ENCODE peak calls at places on chromosomes 13 and 19, in six cellular contexts. K is astrocyte, F is kidney epithelial cell, W is A673, A is breast epithelium, I is psoas muscle. S is an unnamed sample.
A peak's percentile ranks its signal among the peaks of the same experiment; 100 is the strongest.

GRCh38 chr13:72754111-72754510 is 26.4 kb downstream of the BORA start:
- DNase-seq in K (no peak), F (no peak), W (no peak), A (no peak), I (no peak), S (no peak)

GRCh38 chr19:35044317-35045117 is 3.0 kb downstream of the HPN start:
- DNase-seq in K (no peak), F (no peak), W (peak; percentile 65), A (no peak), I (peak; percentile 63), S (peak; percentile 68)

GRCh38 chr13:40933508-40933907 is 85.6 kb downstream of the ELF1 start:
- DNase-seq in K (no peak), F (no peak), W (no peak), A (no peak), I (no peak), S (no peak)

GRCh38 chr13:110949116-110949515 is 34.2 kb upstream of the ANKRD10 start:
- DNase-seq in K (no peak), F (no peak), W (no peak), A (no peak), I (no peak), S (no peak)

GRCh38 chr13:114140131-114140908 is 7.9 kb upstream of the RASA3 start:
- DNase-seq in K (no peak), F (no peak), W (no peak), A (no peak), I (no peak), S (no peak)

GRCh38 chr19:33569822-33570221 is 48.2 kb upstream of the PEPD start:
- DNase-seq in K (no peak), F (no peak), W (peak; percentile 10), A (no peak), I (no peak), S (no peak)

GRCh38 chr19:29587518-29587986 is 18.5 kb upstream of the POP4 start:
- DNase-seq in K (no peak), F (no peak), W (no peak), A (no peak), I (no peak), S (no peak)

GRCh38 chr19:14385492-14385891 is 4.2 kb downstream of the ADGRE5 start:
- DNase-seq in K (no peak), F (no peak), W (no peak), A (no peak), I (no peak), S (no peak)

GRCh38 chr13:32224916-32225315 is 90.2 kb downstream of the ZAR1L start:
- DNase-seq in K (peak; percentile 18), F (no peak), W (no peak), A (no peak), I (no peak), S (no peak)

GRCh38 chr13:63025741-63026140 is 1610.1 kb upstream of the PCDH20 start:
- DNase-seq in K (no peak), F (no peak), W (no peak), A (no peak), I (no peak), S (no peak)

GRCh38 chr13:99354371-99354951 is 47.3 kb upstream of the GPR183 start:
- DNase-seq in K (no peak), F (no peak), W (no peak), A (peak; percentile 72), I (no peak), S (no peak)

GRCh38 chr19:15501596-15501995 is 6.7 kb upstream of the CYP4F22 start:
- DNase-seq in K (no peak), F (no peak), W (peak; percentile 96), A (no peak), I (no peak), S (no peak)

GRCh38 chr13:24232474-24232873 is 72.0 kb downstream of the SPATA13 start:
- DNase-seq in K (no peak), F (no peak), W (no peak), A (no peak), I (no peak), S (no peak)

GRCh38 chr19:6318772-6319171 is 14.6 kb downstream of the ACER1 start:
- DNase-seq in K (peak; percentile 18), F (no peak), W (no peak), A (no peak), I (no peak), S (no peak)

GRCh38 chr13:30804474-30804873 is 69.1 kb downstream of the ALOX5AP start:
- DNase-seq in K (no peak), F (no peak), W (no peak), A (no peak), I (no peak), S (peak; percentile 22)

GRCh38 chr19:51031220-51031879 is 3.5 kb downstream of the KLK12 start:
- DNase-seq in K (no peak), F (no peak), W (no peak), A (no peak), I (no peak), S (no peak)

GRCh38 chr13:75647126-75647784 is 11.1 kb downstream of the LMO7 start:
- DNase-seq in K (peak; percentile 44), F (no peak), W (no peak), A (no peak), I (no peak), S (no peak)

GRCh38 chr19:46495789-46496099 is at the start of gene PNMA8B:
- DNase-seq in K (no peak), F (no peak), W (peak; percentile 88), A (peak; percentile 49), I (peak; percentile 69), S (peak; percentile 19)

GRCh38 chr19:4506449-4507149 is 11.7 kb downstream of the PLIN4 start:
- DNase-seq in K (peak; percentile 59), F (peak; percentile 9), W (no peak), A (no peak), I (no peak), S (no peak)

GRCh38 chr19:13441810-13442512 is 64.3 kb downstream of the CACNA1A start:
- DNase-seq in K (peak; percentile 37), F (no peak), W (peak; percentile 64), A (no peak), I (no peak), S (peak; percentile 49)

DNA sequence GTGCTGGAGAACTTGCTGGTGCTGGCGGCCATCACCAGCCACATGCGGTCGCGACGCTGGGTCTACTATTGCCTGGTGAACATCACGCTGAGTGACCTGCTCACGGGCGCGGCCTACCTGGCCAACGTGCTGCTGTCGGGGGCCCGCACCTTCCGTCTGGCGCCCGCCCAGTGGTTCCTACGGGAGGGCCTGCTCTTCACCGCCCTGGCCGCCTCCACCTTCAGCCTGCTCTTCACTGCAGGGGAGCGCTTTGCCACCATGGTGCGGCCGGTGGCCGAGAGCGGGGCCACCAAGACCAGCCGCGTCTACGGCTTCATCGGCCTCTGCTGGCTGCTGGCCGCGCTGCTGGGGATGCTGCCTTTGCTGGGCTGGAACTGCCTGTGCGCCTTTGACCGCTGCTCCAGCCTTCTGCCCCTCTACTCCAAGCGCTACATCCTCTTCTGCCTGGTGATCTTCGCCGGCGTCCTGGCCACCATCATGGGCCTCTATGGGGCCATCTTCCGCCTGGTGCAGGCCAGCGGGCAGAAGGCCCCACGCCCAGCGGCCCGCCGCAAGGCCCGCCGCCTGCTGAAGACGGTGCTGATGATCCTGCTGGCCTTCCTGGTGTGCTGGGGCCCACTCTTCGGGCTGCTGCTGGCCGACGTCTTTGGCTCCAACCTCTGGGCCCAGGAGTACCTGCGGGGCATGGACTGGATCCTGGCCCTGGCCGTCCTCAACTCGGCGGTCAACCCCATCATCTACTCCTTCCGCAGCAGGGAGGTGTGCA is 587 bp downstream of the S1PR4 start:
- DNase-seq in K (no peak), F (no peak), W (no peak), A (no peak), I (no peak), S (no peak)
- H3K4me3 ChIP-seq in K (no peak overlapping the region), F (no peak overlapping the region), W (no peak overlapping the region), A (peak overlapping the region; percentile 17), I (peak overlapping the region; percentile 28), S (no peak overlapping the region)

DNA sequence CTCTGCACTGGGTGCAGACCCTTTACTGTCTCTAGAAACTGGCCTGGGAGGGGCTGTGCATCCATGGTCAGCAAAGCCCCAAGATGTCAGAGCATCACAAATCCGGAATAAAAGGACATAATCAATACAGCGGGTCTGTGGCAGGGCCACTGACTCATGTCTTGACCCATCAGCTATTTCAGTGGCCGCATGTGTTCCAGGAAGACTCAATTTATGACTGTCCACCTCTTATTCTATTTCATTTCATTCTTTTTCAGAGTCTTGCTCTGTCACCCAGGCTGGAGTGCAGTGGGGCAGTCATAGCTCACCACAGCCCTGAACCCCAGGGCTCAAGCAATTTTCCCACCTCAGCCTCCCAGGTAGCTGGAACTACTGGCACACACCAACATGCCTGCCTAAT is 53.2 kb downstream of the PEX11G start:
- DNase-seq in K (no peak), F (no peak), W (no peak), A (no peak), I (no peak), S (no peak)
- TF ChIP-seq CTCF in K (no peak), F (no peak), W (no peak), A (no peak), I (no peak), S (no peak)

GRCh38 chr19:2342656-2343288 is 14.3 kb downstream of the SPPL2B start:
- DNase-seq in K (no peak), F (no peak), W (no peak), A (no peak), I (no peak), S (no peak)

GRCh38 chr19:2345076-2345475 is 15.0 kb upstream of the TMPRSS9 start:
- DNase-seq in K (no peak), F (no peak), W (no peak), A (no peak), I (peak; percentile 9), S (no peak)

GRCh38 chr19:2343289-2343982 is 15.0 kb downstream of the SPPL2B start:
- DNase-seq in K (no peak), F (no peak), W (no peak), A (no peak), I (no peak), S (no peak)

GRCh38 chr19:2344381-2344870 is 15.6 kb upstream of the TMPRSS9 start:
- DNase-seq in K (no peak), F (no peak), W (no peak), A (no peak), I (peak; percentile 9), S (no peak)

DNA sequence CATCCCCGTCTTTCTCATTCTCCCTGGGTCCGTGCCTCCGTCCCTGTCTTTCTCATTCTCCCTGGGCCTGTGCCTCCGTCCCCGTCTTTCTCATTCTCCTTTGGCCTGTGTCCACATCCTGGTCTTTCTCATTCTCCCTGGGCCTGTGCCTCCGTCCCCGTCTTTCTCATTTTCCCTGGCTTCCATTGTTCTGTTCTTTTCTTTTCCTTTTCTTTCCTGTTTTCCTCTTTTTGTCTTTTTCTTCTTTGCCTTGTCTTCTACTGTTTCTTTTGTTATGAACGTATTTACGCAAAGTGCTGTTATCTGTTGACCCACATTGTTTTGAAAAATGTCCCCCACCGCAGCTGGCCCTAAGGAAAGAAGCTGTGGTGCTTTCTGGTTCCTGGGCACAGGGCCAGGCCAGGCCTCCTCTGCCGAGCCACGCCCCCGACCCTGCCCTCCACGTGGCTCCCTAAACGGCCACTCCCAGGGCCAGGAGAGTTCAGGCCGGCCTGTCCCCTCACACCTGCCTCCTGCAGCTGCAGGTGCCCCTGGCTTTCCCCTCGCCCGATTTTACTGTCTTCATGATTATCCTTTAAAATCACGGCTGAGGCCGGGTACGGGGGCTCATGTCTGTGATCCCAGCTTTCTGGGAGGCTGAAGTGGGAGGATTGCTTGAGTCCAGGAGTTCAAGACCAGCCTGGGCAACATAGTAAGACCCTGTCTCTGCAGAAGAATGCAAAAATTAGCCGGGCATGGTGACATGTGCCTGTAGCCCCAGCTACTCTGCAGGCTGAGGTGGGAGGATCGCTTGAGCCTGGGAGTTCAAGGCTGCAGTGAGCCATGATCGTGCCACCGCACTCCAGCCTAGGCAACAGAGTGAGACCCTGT is 14.0 kb upstream of the TMPRSS9 start:
- DNase-seq in K (no peak), F (no peak), W (no peak), A (no peak), I (no peak), S (no peak)
- H3K36me3 ChIP-seq in K (peaks cover 7% of the 10 kb centered on the region), F (no peaks in the 10 kb centered on the region), W (peaks cover 5% of the 10 kb centered on the region), A (no peaks in the 10 kb centered on the region), I (no peaks in the 10 kb centered on the region), S (peaks cover 1% of the 10 kb centered on the region)

GRCh38 chr19:7924241-7924640 is 1.7 kb downstream of the CTXN1 start:
- DNase-seq in K (no peak), F (no peak), W (peak; percentile 55), A (no peak), I (no peak), S (no peak)
- H3K4me3 ChIP-seq in K (no peak overlapping the region), F (no peak overlapping the region), W (peak overlapping the region; percentile 57), A (no peak overlapping the region), I (no peak overlapping the region), S (no peak overlapping the region)

S was measured in Caco-2.